ENCODE peak calls at places on chromosomes 6 and 20, in five cellular contexts. Z, E, W, C and V are unnamed samples.

GRCh38 chr6:13400772-13401171 is 72.4 kb upstream of the TBC1D7 start:
- DNase-seq in Z (no peak), E (no peak), W (no peak), C (no peak), V (no peak)

GRCh38 chr20:23116301-23117089 is 30.4 kb upstream of the CD93 start:
- DNase-seq in Z (no peak), E (no peak), W (no peak), C (no peak), V (peak; percentile 56)

GRCh38 chr20:35226775-35227681 is 538 bp downstream of the MMP24 start:
- DNase-seq in Z (peak; percentile 66), E (peak; percentile 52), W (peak; percentile 55), C (peak; percentile 32), V (no peak)

GRCh38 chr20:17845701-17846475 is 122.7 kb downstream of the SNX5 start:
- DNase-seq in Z (no peak), E (no peak), W (no peak), C (no peak), V (peak; percentile 57)

GRCh38 chr20:58995461-58996225 is 11.4 kb downstream of the CTSZ start:
- DNase-seq in Z (no peak), E (peak; percentile 37), W (no peak), C (no peak), V (no peak)

GRCh38 chr6:40586800-40587201 is 363 bp downstream of the LRFN2 start:
- DNase-seq in Z (no peak), E (no peak), W (no peak), C (no peak), V (no peak)

GRCh38 chr6:155493694-155494143 is 38.1 kb upstream of the NOX3 start:
- DNase-seq in Z (peak; percentile 91), E (peak; percentile 96), W (no peak), C (peak; percentile 99), V (peak; percentile 96)

GRCh38 chr20:61830241-61830930 is 235.3 kb downstream of the TAF4 start:
- DNase-seq in Z (no peak), E (no peak), W (no peak), C (no peak), V (no peak)

GRCh38 chr20:62603021-62603906 is 39.0 kb upstream of the SLCO4A1 start:
- DNase-seq in Z (no peak), E (peak; percentile 89), W (peak; percentile 97), C (peak; percentile 64), V (peak; percentile 91)

GRCh38 chr20:44945261-44945660 is 14.9 kb downstream of the TOMM34 start:
- DNase-seq in Z (no peak), E (no peak), W (no peak), C (no peak), V (no peak)

GRCh38 chr6:11244387-11245126 is 12.1 kb upstream of the NEDD9 start:
- DNase-seq in Z (no peak), E (no peak), W (no peak), C (no peak), V (no peak)

GRCh38 chr6:20840675-20841074 is 306.4 kb downstream of the CDKAL1 start:
- DNase-seq in Z (no peak), E (no peak), W (no peak), C (peak; percentile 87), V (peak; percentile 18)

GRCh38 chr6:155328074-155328538 is 13.8 kb upstream of the TFB1M start:
- DNase-seq in Z (no peak), E (no peak), W (no peak), C (no peak), V (no peak)

GRCh38 chr20:32075534-32075933 is 23.5 kb downstream of the HCK start:
- DNase-seq in Z (no peak), E (no peak), W (no peak), C (no peak), V (no peak)

GRCh38 chr20:8509809-8510208 is 377.7 kb downstream of the PLCB1 start:
- DNase-seq in Z (no peak), E (no peak), W (no peak), C (no peak), V (no peak)

GRCh38 chr20:60136640-60137411 is 178.6 kb downstream of the CDH26 start:
- DNase-seq in Z (peak; percentile 27), E (no peak), W (peak; percentile 33), C (no peak), V (peak; percentile 90)

GRCh38 chr6:138493413-138493812 is 5.9 kb downstream of the NHSL1 start:
- DNase-seq in Z (peak; percentile 88), E (no peak), W (no peak), C (peak; percentile 90), V (no peak)

GRCh38 chr6:34115396-34116314 is 30.2 kb downstream of the GRM4 start:
- DNase-seq in Z (peak; percentile 72), E (peak; percentile 36), W (peak; percentile 4), C (peak; percentile 23), V (no peak)

GRCh38 chr6:71107935-71108420 is 151.1 kb upstream of the B3GAT2 start:
- DNase-seq in Z (no peak), E (peak; percentile 67), W (no peak), C (peak; percentile 95), V (no peak)

GRCh38 chr20:22402550-22402949 is 181.8 kb downstream of the FOXA2 start:
- DNase-seq in Z (no peak), E (no peak), W (no peak), C (no peak), V (no peak)

GRCh38 chr6:15449001-15449400 is 203.1 kb downstream of the JARID2 start:
- DNase-seq in Z (no peak), E (no peak), W (no peak), C (no peak), V (no peak)

GRCh38 chr6:161242779-161243693 is 30.8 kb downstream of the AGPAT4 start:
- DNase-seq in Z (peak; percentile 94), E (no peak), W (no peak), C (peak; percentile 82), V (peak; percentile 86)

GRCh38 chr6:105522626-105523322 is 119.9 kb upstream of the PREP start:
- DNase-seq in Z (peak; percentile 15), E (no peak), W (no peak), C (peak; percentile 19), V (no peak)

GRCh38 chr6:148235446-148235845 is 107.2 kb upstream of the SASH1 start:
- DNase-seq in Z (no peak), E (no peak), W (no peak), C (peak; percentile 19), V (no peak)

GRCh38 chr6:110325197-110325596 is 33.0 kb downstream of the METTL24 start:
- DNase-seq in Z (no peak), E (no peak), W (no peak), C (peak; percentile 16), V (no peak)